ENCODE peak calls at places on chromosomes 3 and 15, in eight cellular contexts. One of them, this sample, is unnamed.

GRCh38 chr3:49924683-49925082 is 4.9 kb downstream of the MON1A start:
- DNase-seq in posterior cingulate gyrus: peak; percentile 0
- DNase-seq in left cardiac atrium: no peak
- DNase-seq in GM03348: peak; percentile 51
- DNase-seq in left lobe of liver: no peak
- DNase-seq in BJ: no peak
- DNase-seq in coronary artery: no peak
- DNase-seq in naive thymus-derived CD4-positive, alpha-beta T cell: no peak
- DNase-seq in this sample: peak; percentile 29

GRCh38 chr3:45387636-45388348 is 584 bp upstream of the LARS2 start:
- DNase-seq in posterior cingulate gyrus: no peak
- DNase-seq in left cardiac atrium: no peak
- DNase-seq in GM03348: no peak
- DNase-seq in left lobe of liver: no peak
- DNase-seq in BJ: no peak
- DNase-seq in coronary artery: no peak
- DNase-seq in naive thymus-derived CD4-positive, alpha-beta T cell: no peak
- DNase-seq in this sample: no peak

GRCh38 chr3:107752202-107752990 is 229.6 kb downstream of the BBX start:
- DNase-seq in posterior cingulate gyrus: no peak
- DNase-seq in left cardiac atrium: no peak
- DNase-seq in GM03348: peak; percentile 10
- DNase-seq in left lobe of liver: no peak
- DNase-seq in BJ: no peak
- DNase-seq in coronary artery: no peak
- DNase-seq in naive thymus-derived CD4-positive, alpha-beta T cell: no peak
- DNase-seq in this sample: no peak

GRCh38 chr15:100348578-100348977 is 6.8 kb upstream of the ADAMTS17 start:
- DNase-seq in posterior cingulate gyrus: no peak
- DNase-seq in left cardiac atrium: no peak
- DNase-seq in GM03348: no peak
- DNase-seq in left lobe of liver: no peak
- DNase-seq in BJ: no peak
- DNase-seq in coronary artery: no peak
- DNase-seq in naive thymus-derived CD4-positive, alpha-beta T cell: no peak
- DNase-seq in this sample: no peak

GRCh38 chr3:189349772-189350171 is 178.0 kb downstream of the TPRG1 start:
- DNase-seq in posterior cingulate gyrus: no peak
- DNase-seq in left cardiac atrium: no peak
- DNase-seq in GM03348: peak; percentile 19
- DNase-seq in left lobe of liver: no peak
- DNase-seq in BJ: no peak
- DNase-seq in coronary artery: no peak
- DNase-seq in naive thymus-derived CD4-positive, alpha-beta T cell: no peak
- DNase-seq in this sample: no peak

GRCh38 chr15:91710072-91710471 is 143.4 kb upstream of the SLCO3A1 start:
- DNase-seq in posterior cingulate gyrus: no peak
- DNase-seq in left cardiac atrium: no peak
- DNase-seq in GM03348: no peak
- DNase-seq in left lobe of liver: no peak
- DNase-seq in BJ: no peak
- DNase-seq in coronary artery: no peak
- DNase-seq in naive thymus-derived CD4-positive, alpha-beta T cell: no peak
- DNase-seq in this sample: no peak

GRCh38 chr3:95923496-95924210 is 890.7 kb upstream of the EPHA6 start:
- DNase-seq in posterior cingulate gyrus: no peak
- DNase-seq in left cardiac atrium: peak; percentile 33
- DNase-seq in GM03348: peak; percentile 82
- DNase-seq in left lobe of liver: no peak
- DNase-seq in BJ: peak; percentile 33
- DNase-seq in coronary artery: no peak
- DNase-seq in naive thymus-derived CD4-positive, alpha-beta T cell: no peak
- DNase-seq in this sample: no peak

GRCh38 chr15:78038585-78039247 is 38.8 kb downstream of the TBC1D2B start:
- DNase-seq in posterior cingulate gyrus: no peak
- DNase-seq in left cardiac atrium: no peak
- DNase-seq in GM03348: no peak
- DNase-seq in left lobe of liver: peak; percentile 39
- DNase-seq in BJ: no peak
- DNase-seq in coronary artery: no peak
- DNase-seq in naive thymus-derived CD4-positive, alpha-beta T cell: no peak
- DNase-seq in this sample: no peak

This sample was measured in K562.